ENCODE peak calls at places on chromosomes 1 and 21, in four cellular contexts. U, R, D and X are unnamed samples.

GRCh38 chr21:38448619-38449186 is 49.6 kb downstream of the ERG start:
- DNase-seq in R (no peak), D (peak), U (no peak), X (no peak)

GRCh38 chr1:217431395-217431794 is 199.5 kb downstream of the GPATCH2 start:
- DNase-seq in D (no peak), U (no peak), R (no peak), X (no peak)

GRCh38 chr1:2214541-2215241 is 13.4 kb upstream of the SKI start:
- DNase-seq in D (no peak), U (no peak), R (peak), X (no peak)

GRCh38 chr1:20265243-20265642 is 25.4 kb upstream of the VWA5B1 start:
- DNase-seq in R (no peak), D (no peak), U (no peak), X (no peak)

GRCh38 chr1:111516008-111516535 is 12.6 kb upstream of the ADORA3 start:
- DNase-seq in D (no peak), U (no peak), R (peak), X (no peak)

GRCh38 chr1:33301273-33301984 is 19.5 kb downstream of the A3GALT2 start:
- DNase-seq in U (no peak), R (no peak), D (no peak), X (no peak)

GRCh38 chr1:42368096-42368795 is 12.3 kb upstream of the RIMKLA start:
- DNase-seq in U (no peak), D (no peak), R (no peak), X (no peak)

GRCh38 chr1:96075704-96076455 is 645.7 kb upstream of the PTBP2 start:
- DNase-seq in U (no peak), R (no peak), D (no peak), X (no peak)

GRCh38 chr1:17622823-17623222 is 83.3 kb downstream of the ARHGEF10L start:
- DNase-seq in D (no peak), R (no peak), U (no peak), X (no peak)